ENCODE peak calls at places on chromosomes 16 and 17, in ten cellular contexts. I is GM20000; L is CD4-positive, alpha-beta T cell; C is fibroblast of pulmonary artery; O is AG10803; D is choroid plexus epithelial cell; S is AG04449; A is coronary artery; W is cardiac muscle cell; P is bronchial epithelial cell. T is an unnamed sample.

GRCh38 chr16:11868412-11868980 is 17.2 kb upstream of the RSL1D1 start:
- DNase-seq in A (no peak), O (no peak), L (no peak), S (no peak), W (no peak), D (no peak), P (no peak), I (no peak), C (no peak), T (no peak)

GRCh38 chr16:2467301-2468141 is 3.6 kb upstream of the NTN3 start:
- DNase-seq in O (peak), W (peak), D (peak), C (peak), A (no peak), P (peak), I (peak), L (no peak), S (no peak), T (peak)

GRCh38 chr16:19001788-19002187 is 18.1 kb downstream of the TMC7 start:
- DNase-seq in O (peak), S (peak), L (no peak), I (no peak), D (no peak), C (peak), W (no peak), P (peak), A (no peak), T (no peak)

GRCh38 chr17:8500609-8501008 is 64.9 kb downstream of the NDEL1 start:
- DNase-seq in O (no peak), I (no peak), D (no peak), A (no peak), P (no peak), W (no peak), S (no peak), L (no peak), C (no peak), T (no peak)

GRCh38 chr16:66475232-66475631 is 48.1 kb downstream of the BEAN1 start:
- DNase-seq in D (no peak), A (peak), W (no peak), S (no peak), P (no peak), L (no peak), I (no peak), O (no peak), C (no peak), T (no peak)

GRCh38 chr17:81518113-81518784 is 5.7 kb upstream of the ACTG1 start:
- DNase-seq in O (no peak), A (no peak), S (no peak), P (no peak), I (no peak), C (no peak), D (no peak), L (no peak), W (peak), T (no peak)

GRCh38 chr16:83215417-83216001 is 588.7 kb downstream of the CDH13 start:
- DNase-seq in A (no peak), D (peak), L (peak), O (no peak), S (no peak), W (peak), I (peak), C (peak), P (peak), T (peak)

GRCh38 chr17:2214887-2215615 is 88.5 kb downstream of the SMG6 start:
- DNase-seq in W (peak), I (no peak), P (no peak), L (no peak), S (no peak), D (peak), A (no peak), O (peak), C (peak), T (no peak)

GRCh38 chr16:66293207-66293735 is 73.2 kb upstream of the CDH5 start:
- DNase-seq in W (no peak), D (no peak), O (no peak), P (no peak), C (no peak), S (no peak), L (no peak), I (no peak), A (peak), T (no peak)

GRCh38 chr17:31859487-31860008 is 504 bp upstream of the COPRS start:
- DNase-seq in S (no peak), C (no peak), O (no peak), W (no peak), P (peak), D (no peak), A (no peak), I (no peak), L (no peak), T (no peak)

GRCh38 chr16:19607610-19608280 is 52.2 kb downstream of the VPS35L start:
- DNase-seq in W (no peak), S (no peak), C (peak), A (no peak), O (peak), P (no peak), L (no peak), D (peak), I (no peak), T (no peak)

GRCh38 chr16:73275448-73275847 is 227.5 kb upstream of the ZFHX3 start:
- DNase-seq in O (no peak), L (no peak), P (no peak), W (no peak), S (no peak), D (no peak), A (no peak), C (no peak), I (no peak), T (no peak)

GRCh38 chr16:59046335-59046734 is 312.2 kb upstream of the GOT2 start:
- DNase-seq in S (peak), O (peak), P (no peak), L (no peak), D (peak), A (no peak), W (no peak), C (no peak), I (no peak), T (no peak)

GRCh38 chr16:48099455-48099854 is 56.3 kb downstream of the ABCC12 start:
- DNase-seq in W (no peak), I (no peak), L (no peak), A (no peak), P (no peak), C (peak), O (no peak), D (no peak), S (no peak), T (no peak)

GRCh38 chr17:15289285-15290185 is 24.4 kb upstream of the PMP22 start:
- DNase-seq in I (no peak), W (no peak), A (no peak), P (peak), D (peak), C (peak), O (peak), S (no peak), L (no peak), T (no peak)

GRCh38 chr17:82907797-82908261 is 68.0 kb upstream of the ZNF750 start:
- DNase-seq in W (no peak), S (no peak), O (peak), C (no peak), A (no peak), I (no peak), P (no peak), D (no peak), L (no peak), T (no peak)

GRCh38 chr17:82225368-82226029 is 3.3 kb upstream of the SLC16A3 start:
- DNase-seq in D (no peak), O (no peak), C (no peak), L (no peak), W (peak), S (no peak), A (peak), I (no peak), P (no peak), T (no peak)

GRCh38 chr16:29898786-29899515 is 399 bp downstream of the SEZ6L2 start:
- DNase-seq in I (no peak), D (no peak), P (no peak), O (no peak), C (no peak), L (no peak), W (no peak), A (no peak), S (no peak), T (no peak)

GRCh38 chr17:48444531-48445247 is 14.7 kb upstream of the SKAP1 start:
- DNase-seq in L (peak), W (no peak), I (no peak), D (no peak), C (no peak), S (no peak), A (no peak), P (no peak), O (no peak), T (peak)

GRCh38 chr16:78194948-78195347 is 95.5 kb downstream of the WWOX start:
- DNase-seq in C (no peak), L (no peak), P (no peak), S (no peak), W (no peak), D (no peak), I (no peak), O (no peak), A (no peak), T (no peak)

GRCh38 chr17:45248132-45248936 is 13.6 kb downstream of the SPATA32 start:
- DNase-seq in P (peak), L (peak), W (no peak), O (no peak), I (peak), S (no peak), C (no peak), A (no peak), D (peak), T (peak)

GRCh38 chr17:861364-861763 is 79.2 kb downstream of the MRM3 start:
- DNase-seq in D (no peak), S (no peak), I (no peak), A (no peak), C (no peak), L (no peak), O (no peak), W (no peak), P (no peak), T (no peak)

GRCh38 chr16:885391-885790 is 84.9 kb upstream of the GNG13 start:
- DNase-seq in D (no peak), W (no peak), L (no peak), C (no peak), S (no peak), I (no peak), O (no peak), A (no peak), P (no peak), T (no peak)

GRCh38 chr17:61209524-61209923 is 190.1 kb upstream of the TBX2 start:
- DNase-seq in C (no peak), A (no peak), P (no peak), O (no peak), I (no peak), D (no peak), L (no peak), W (no peak), S (no peak), T (no peak)

GRCh38 chr16:3193221-3194212 is 5.5 kb downstream of the OR1F1 start:
- DNase-seq in D (no peak), L (no peak), P (no peak), W (no peak), A (no peak), C (no peak), O (no peak), I (no peak), S (no peak), T (no peak)

GRCh38 chr16:58584831-58585505 is 44.7 kb downstream of the CNOT1 start:
- DNase-seq in S (no peak), P (no peak), C (no peak), W (no peak), A (no peak), O (peak), I (no peak), L (no peak), D (peak), T (no peak)

GRCh38 chr16:84362410-84362809 is 5.9 kb upstream of the ATP2C2 start:
- DNase-seq in A (no peak), C (no peak), L (no peak), W (no peak), P (no peak), S (no peak), O (no peak), D (no peak), I (no peak), T (no peak)

GRCh38 chr17:51346218-51346982 is 86.1 kb downstream of the UTP18 start:
- DNase-seq in W (no peak), C (no peak), S (no peak), I (no peak), A (no peak), O (no peak), L (no peak), D (no peak), P (no peak), T (no peak)

GRCh38 chr16:85768225-85768624 is 17.3 kb upstream of the C16orf74 start:
- DNase-seq in D (no peak), L (no peak), A (no peak), W (no peak), P (no peak), C (no peak), O (no peak), S (no peak), I (no peak), T (no peak)

GRCh38 chr17:28703552-28704218 is 8.0 kb downstream of the PROCA1 start:
- DNase-seq in C (no peak), L (no peak), S (no peak), P (no peak), D (no peak), I (no peak), A (no peak), W (no peak), O (no peak), T (no peak)
- TF ChIP-seq CTCF in C (no peak), L (no peak), S (no peak), P (no peak), D (no peak), I (no peak), A (no peak), W (no peak), O (no peak), T (no peak)

DNA sequence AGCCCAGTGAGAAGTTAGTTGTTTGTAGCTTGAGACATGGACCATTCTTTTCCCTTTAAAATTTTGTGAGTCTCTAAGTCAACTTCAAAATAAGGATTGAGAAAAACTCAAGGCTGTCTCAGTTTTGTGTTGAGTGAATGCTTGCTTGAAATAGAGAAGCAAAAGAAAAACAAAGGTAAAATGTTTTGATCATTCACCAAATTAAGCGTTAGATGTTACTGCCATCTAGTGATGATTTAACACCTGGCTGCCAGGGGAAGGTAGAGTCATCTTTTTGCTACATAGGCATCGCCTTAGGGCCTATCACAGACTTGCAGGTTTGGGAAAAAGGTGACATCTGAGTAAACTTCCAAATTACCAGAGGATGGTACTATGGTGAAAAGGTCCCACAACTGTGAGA is 74.4 kb downstream of the PCTP start:
- DNase-seq in O (no peak), L (no peak), D (peak), P (peak), S (no peak), C (no peak), W (no peak), A (no peak), I (no peak), T (no peak)
- TF ChIP-seq CTCF in O (no peak), L (no peak), D (peak), P (peak), S (no peak), C (peak), W (no peak), A (no peak), I (peak), T (peak)

GRCh38 chr17:42553866-42554249 is 1.1 kb downstream of the HSD17B1 start:
- DNase-seq in W (no peak), D (no peak), O (no peak), A (no peak), L (no peak), C (no peak), S (no peak), I (no peak), P (peak), T (peak)
- TF ChIP-seq CTCF in W (no peak), D (no peak), O (peak), A (no peak), L (no peak), C (no peak), S (no peak), I (no peak), P (peak), T (no peak)

DNA sequence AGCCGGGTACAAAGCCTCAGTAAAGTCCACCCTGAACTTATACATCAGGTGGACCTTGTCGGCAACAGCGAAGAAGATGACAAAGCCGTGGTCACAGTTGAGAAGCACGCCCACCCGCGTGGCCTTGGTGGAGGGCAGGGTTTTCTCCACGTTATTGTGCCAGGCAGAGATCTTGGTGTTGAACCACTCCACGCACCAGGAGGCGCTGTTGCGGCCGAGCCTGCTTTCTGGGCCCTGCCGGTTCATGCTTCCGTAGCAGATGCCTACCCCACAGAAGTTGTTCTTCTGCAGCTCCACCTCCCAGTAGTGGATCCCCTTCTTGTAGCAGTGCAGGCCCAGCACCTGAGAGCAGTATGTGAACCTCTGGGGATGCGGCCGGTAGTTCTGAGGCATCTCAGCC is 22.1 kb downstream of the TRIM25 start:
- DNase-seq in L (peak), I (no peak), O (no peak), C (no peak), P (no peak), D (no peak), S (no peak), A (no peak), W (no peak), T (peak)
- TF ChIP-seq CTCF in L (peak), I (peak), O (peak), C (peak), P (peak), D (peak), S (peak), A (peak), W (peak), T (peak)

DNA sequence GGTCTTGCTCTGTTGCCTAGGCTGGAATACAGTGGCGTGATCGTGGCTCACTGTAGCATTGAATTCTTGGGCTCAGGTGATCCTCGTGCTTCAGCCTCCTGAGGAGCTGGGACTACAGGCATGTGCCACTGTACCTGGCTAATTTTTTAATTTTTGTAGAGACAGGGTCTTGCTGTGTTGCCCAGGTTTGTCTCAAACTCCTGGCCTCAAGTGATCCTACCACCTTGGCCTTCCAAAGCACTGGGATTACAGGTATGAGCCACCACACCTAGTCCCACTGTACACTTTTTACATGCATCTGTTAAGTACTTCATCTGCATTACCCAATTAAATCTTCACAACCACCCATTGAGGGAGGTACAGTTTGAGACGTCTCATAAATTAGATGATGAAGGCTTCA is 12.4 kb downstream of the TNRC6A start:
- DNase-seq in W (no peak), A (no peak), O (no peak), D (no peak), P (no peak), L (no peak), S (no peak), C (no peak), I (no peak), T (no peak)
- TF ChIP-seq CTCF in W (no peak), A (no peak), O (no peak), D (no peak), P (no peak), L (no peak), S (no peak), C (no peak), I (no peak), T (no peak)

GRCh38 chr17:77888242-77889134 is 70.0 kb upstream of the TNRC6C start:
- DNase-seq in A (no peak), L (no peak), S (no peak), C (no peak), D (no peak), W (no peak), P (no peak), I (no peak), O (no peak), T (no peak)

GRCh38 chr17:77890771-77891170 is 67.7 kb upstream of the TNRC6C start:
- DNase-seq in C (no peak), P (no peak), S (no peak), I (no peak), L (no peak), A (no peak), O (no peak), W (no peak), D (no peak), T (no peak)

GRCh38 chr17:77891602-77892001 is 66.9 kb upstream of the TNRC6C start:
- DNase-seq in L (no peak), W (no peak), D (no peak), S (no peak), P (no peak), C (no peak), A (no peak), I (no peak), O (no peak), T (no peak)

GRCh38 chr17:77889135-77889505 is 69.4 kb upstream of the TNRC6C start:
- DNase-seq in I (no peak), L (no peak), D (no peak), A (no peak), O (no peak), S (no peak), P (no peak), C (no peak), W (no peak), T (no peak)

GRCh38 chr17:77889866-77890760 is 68.4 kb upstream of the TNRC6C start:
- DNase-seq in W (no peak), P (no peak), D (no peak), A (no peak), S (no peak), L (no peak), I (no peak), O (no peak), C (no peak), T (no peak)
- TF ChIP-seq CTCF in W (no peak), P (no peak), D (no peak), A (no peak), S (no peak), L (no peak), I (no peak), O (no peak), C (no peak), T (no peak)

T was measured in activated CD8-positive, alpha-beta T cell treated with anti-CD3 and anti-CD28 coated beads for 36 hours.